ENCODE peak calls at places on chromosomes 16 and 17, in six cellular contexts. One of them, this sample, is unnamed.

GRCh38 chr16:89344314-89344828 is 126.9 kb downstream of the ZNF778 start:
- DNase-seq in stromal cell of bone marrow: no peak
- DNase-seq in tibial artery: no peak
- DNase-seq in WTC11: no peak
- DNase-seq in activated CD4-positive, alpha-beta T cell treated with anti-CD3 and anti-CD28 coated beads for 24 hours: no peak
- DNase-seq in stimulated activated CD4-positive, alpha-beta T cell treated with anti-CD3 and anti-CD28 coated beads, Interleukin-1b, Interleukin-23, amount 100 ng/mL, for 48 hours: no peak
- DNase-seq in this sample: no peak

GRCh38 chr17:69609495-69610315 is 195.2 kb downstream of the MAP2K6 start:
- DNase-seq in stromal cell of bone marrow: peak
- DNase-seq in WTC11: peak
- DNase-seq in activated CD4-positive, alpha-beta T cell treated with anti-CD3 and anti-CD28 coated beads for 24 hours: no peak
- DNase-seq in stimulated activated CD4-positive, alpha-beta T cell treated with anti-CD3 and anti-CD28 coated beads, Interleukin-1b, Interleukin-23, amount 100 ng/mL, for 48 hours: no peak
- DNase-seq in tibial artery: no peak
- DNase-seq in this sample: no peak

GRCh38 chr17:75749545-75750389 is 15.2 kb downstream of the GALK1 start:
- DNase-seq in activated CD4-positive, alpha-beta T cell treated with anti-CD3 and anti-CD28 coated beads for 24 hours: peak
- DNase-seq in stromal cell of bone marrow: peak
- DNase-seq in stimulated activated CD4-positive, alpha-beta T cell treated with anti-CD3 and anti-CD28 coated beads, Interleukin-1b, Interleukin-23, amount 100 ng/mL, for 48 hours: peak
- DNase-seq in WTC11: peak
- DNase-seq in tibial artery: peak
- DNase-seq in this sample: peak

GRCh38 chr17:42845918-42846593 is 1.7 kb downstream of the AOC2 start:
- DNase-seq in stromal cell of bone marrow: peak
- DNase-seq in stimulated activated CD4-positive, alpha-beta T cell treated with anti-CD3 and anti-CD28 coated beads, Interleukin-1b, Interleukin-23, amount 100 ng/mL, for 48 hours: peak
- DNase-seq in tibial artery: no peak
- DNase-seq in WTC11: no peak
- DNase-seq in activated CD4-positive, alpha-beta T cell treated with anti-CD3 and anti-CD28 coated beads for 24 hours: peak
- DNase-seq in this sample: no peak

GRCh38 chr17:61129232-61129631 is 270.4 kb upstream of the TBX2 start:
- DNase-seq in stimulated activated CD4-positive, alpha-beta T cell treated with anti-CD3 and anti-CD28 coated beads, Interleukin-1b, Interleukin-23, amount 100 ng/mL, for 48 hours: no peak
- DNase-seq in stromal cell of bone marrow: no peak
- DNase-seq in tibial artery: no peak
- DNase-seq in WTC11: no peak
- DNase-seq in activated CD4-positive, alpha-beta T cell treated with anti-CD3 and anti-CD28 coated beads for 24 hours: no peak
- DNase-seq in this sample: no peak

GRCh38 chr17:57665128-57665527 is 80.0 kb downstream of the CCDC182 start:
- DNase-seq in WTC11: no peak
- DNase-seq in stromal cell of bone marrow: no peak
- DNase-seq in tibial artery: peak
- DNase-seq in activated CD4-positive, alpha-beta T cell treated with anti-CD3 and anti-CD28 coated beads for 24 hours: no peak
- DNase-seq in stimulated activated CD4-positive, alpha-beta T cell treated with anti-CD3 and anti-CD28 coated beads, Interleukin-1b, Interleukin-23, amount 100 ng/mL, for 48 hours: no peak
- DNase-seq in this sample: no peak

GRCh38 chr17:60971515-60972369 is 294.1 kb downstream of the BCAS3 start:
- DNase-seq in stimulated activated CD4-positive, alpha-beta T cell treated with anti-CD3 and anti-CD28 coated beads, Interleukin-1b, Interleukin-23, amount 100 ng/mL, for 48 hours: peak
- DNase-seq in WTC11: peak
- DNase-seq in stromal cell of bone marrow: peak
- DNase-seq in tibial artery: no peak
- DNase-seq in activated CD4-positive, alpha-beta T cell treated with anti-CD3 and anti-CD28 coated beads for 24 hours: peak
- DNase-seq in this sample: no peak

GRCh38 chr17:58301504-58302150 is 20.9 kb upstream of the MPO start:
- DNase-seq in stimulated activated CD4-positive, alpha-beta T cell treated with anti-CD3 and anti-CD28 coated beads, Interleukin-1b, Interleukin-23, amount 100 ng/mL, for 48 hours: no peak
- DNase-seq in stromal cell of bone marrow: no peak
- DNase-seq in tibial artery: no peak
- DNase-seq in activated CD4-positive, alpha-beta T cell treated with anti-CD3 and anti-CD28 coated beads for 24 hours: no peak
- DNase-seq in WTC11: no peak
- DNase-seq in this sample: no peak

GRCh38 chr16:1037023-1037933 is 35.3 kb upstream of the SSTR5 start:
- DNase-seq in activated CD4-positive, alpha-beta T cell treated with anti-CD3 and anti-CD28 coated beads for 24 hours: no peak
- DNase-seq in stromal cell of bone marrow: no peak
- DNase-seq in tibial artery: no peak
- DNase-seq in stimulated activated CD4-positive, alpha-beta T cell treated with anti-CD3 and anti-CD28 coated beads, Interleukin-1b, Interleukin-23, amount 100 ng/mL, for 48 hours: no peak
- DNase-seq in WTC11: no peak
- DNase-seq in this sample: no peak

GRCh38 chr17:62587554-62587953 is 39.9 kb upstream of the MRC2 start:
- DNase-seq in stromal cell of bone marrow: no peak
- DNase-seq in tibial artery: no peak
- DNase-seq in stimulated activated CD4-positive, alpha-beta T cell treated with anti-CD3 and anti-CD28 coated beads, Interleukin-1b, Interleukin-23, amount 100 ng/mL, for 48 hours: no peak
- DNase-seq in activated CD4-positive, alpha-beta T cell treated with anti-CD3 and anti-CD28 coated beads for 24 hours: no peak
- DNase-seq in WTC11: no peak
- DNase-seq in this sample: no peak

GRCh38 chr16:17519041-17519440 is 48.3 kb upstream of the XYLT1 start:
- DNase-seq in stromal cell of bone marrow: peak
- DNase-seq in tibial artery: no peak
- DNase-seq in WTC11: no peak
- DNase-seq in activated CD4-positive, alpha-beta T cell treated with anti-CD3 and anti-CD28 coated beads for 24 hours: no peak
- DNase-seq in stimulated activated CD4-positive, alpha-beta T cell treated with anti-CD3 and anti-CD28 coated beads, Interleukin-1b, Interleukin-23, amount 100 ng/mL, for 48 hours: no peak
- DNase-seq in this sample: no peak

GRCh38 chr16:70652322-70652721 is 6.0 kb downstream of the IL34 start:
- DNase-seq in tibial artery: no peak
- DNase-seq in WTC11: no peak
- DNase-seq in stimulated activated CD4-positive, alpha-beta T cell treated with anti-CD3 and anti-CD28 coated beads, Interleukin-1b, Interleukin-23, amount 100 ng/mL, for 48 hours: no peak
- DNase-seq in stromal cell of bone marrow: no peak
- DNase-seq in activated CD4-positive, alpha-beta T cell treated with anti-CD3 and anti-CD28 coated beads for 24 hours: no peak
- DNase-seq in this sample: no peak

GRCh38 chr17:47999612-48000011 is 28.7 kb downstream of the CDK5RAP3 start:
- DNase-seq in activated CD4-positive, alpha-beta T cell treated with anti-CD3 and anti-CD28 coated beads for 24 hours: no peak
- DNase-seq in WTC11: no peak
- DNase-seq in tibial artery: no peak
- DNase-seq in stromal cell of bone marrow: peak
- DNase-seq in stimulated activated CD4-positive, alpha-beta T cell treated with anti-CD3 and anti-CD28 coated beads, Interleukin-1b, Interleukin-23, amount 100 ng/mL, for 48 hours: peak
- DNase-seq in this sample: no peak

GRCh38 chr17:4147751-4148310 is 4.8 kb downstream of the CYB5D2 start:
- DNase-seq in stimulated activated CD4-positive, alpha-beta T cell treated with anti-CD3 and anti-CD28 coated beads, Interleukin-1b, Interleukin-23, amount 100 ng/mL, for 48 hours: no peak
- DNase-seq in stromal cell of bone marrow: no peak
- DNase-seq in WTC11: no peak
- DNase-seq in activated CD4-positive, alpha-beta T cell treated with anti-CD3 and anti-CD28 coated beads for 24 hours: no peak
- DNase-seq in tibial artery: no peak
- DNase-seq in this sample: no peak

GRCh38 chr17:59839646-59840328 is 53.0 kb downstream of the TUBD1 start:
- DNase-seq in WTC11: no peak
- DNase-seq in stimulated activated CD4-positive, alpha-beta T cell treated with anti-CD3 and anti-CD28 coated beads, Interleukin-1b, Interleukin-23, amount 100 ng/mL, for 48 hours: no peak
- DNase-seq in stromal cell of bone marrow: no peak
- DNase-seq in tibial artery: no peak
- DNase-seq in activated CD4-positive, alpha-beta T cell treated with anti-CD3 and anti-CD28 coated beads for 24 hours: no peak
- DNase-seq in this sample: no peak

GRCh38 chr17:45705123-45706009 is 78.8 kb upstream of the CRHR1 start:
- DNase-seq in stimulated activated CD4-positive, alpha-beta T cell treated with anti-CD3 and anti-CD28 coated beads, Interleukin-1b, Interleukin-23, amount 100 ng/mL, for 48 hours: peak
- DNase-seq in stromal cell of bone marrow: peak
- DNase-seq in tibial artery: no peak
- DNase-seq in WTC11: no peak
- DNase-seq in activated CD4-positive, alpha-beta T cell treated with anti-CD3 and anti-CD28 coated beads for 24 hours: no peak
- DNase-seq in this sample: no peak

GRCh38 chr17:68248199-68248825 is 469 bp downstream of the AMZ2 start:
- DNase-seq in stimulated activated CD4-positive, alpha-beta T cell treated with anti-CD3 and anti-CD28 coated beads, Interleukin-1b, Interleukin-23, amount 100 ng/mL, for 48 hours: no peak
- DNase-seq in activated CD4-positive, alpha-beta T cell treated with anti-CD3 and anti-CD28 coated beads for 24 hours: peak
- DNase-seq in WTC11: no peak
- DNase-seq in stromal cell of bone marrow: peak
- DNase-seq in tibial artery: peak
- DNase-seq in this sample: no peak

GRCh38 chr17:81285179-81285878 is 9.8 kb downstream of the SLC38A10 start:
- DNase-seq in activated CD4-positive, alpha-beta T cell treated with anti-CD3 and anti-CD28 coated beads for 24 hours: peak
- DNase-seq in tibial artery: peak
- DNase-seq in stromal cell of bone marrow: peak
- DNase-seq in stimulated activated CD4-positive, alpha-beta T cell treated with anti-CD3 and anti-CD28 coated beads, Interleukin-1b, Interleukin-23, amount 100 ng/mL, for 48 hours: peak
- DNase-seq in WTC11: no peak
- DNase-seq in this sample: peak

GRCh38 chr17:76893623-76894358 is 25.6 kb downstream of the MGAT5B start:
- DNase-seq in WTC11: no peak
- DNase-seq in stromal cell of bone marrow: no peak
- DNase-seq in tibial artery: no peak
- DNase-seq in stimulated activated CD4-positive, alpha-beta T cell treated with anti-CD3 and anti-CD28 coated beads, Interleukin-1b, Interleukin-23, amount 100 ng/mL, for 48 hours: no peak
- DNase-seq in activated CD4-positive, alpha-beta T cell treated with anti-CD3 and anti-CD28 coated beads for 24 hours: no peak
- DNase-seq in this sample: no peak

GRCh38 chr17:64741924-64742670 is 80.0 kb upstream of the SMURF2 start:
- DNase-seq in activated CD4-positive, alpha-beta T cell treated with anti-CD3 and anti-CD28 coated beads for 24 hours: no peak
- DNase-seq in stromal cell of bone marrow: peak
- DNase-seq in WTC11: no peak
- DNase-seq in stimulated activated CD4-positive, alpha-beta T cell treated with anti-CD3 and anti-CD28 coated beads, Interleukin-1b, Interleukin-23, amount 100 ng/mL, for 48 hours: no peak
- DNase-seq in tibial artery: peak
- DNase-seq in this sample: no peak

GRCh38 chr16:78183886-78184553 is 84.6 kb downstream of the WWOX start:
- DNase-seq in WTC11: no peak
- DNase-seq in stromal cell of bone marrow: no peak
- DNase-seq in tibial artery: no peak
- DNase-seq in activated CD4-positive, alpha-beta T cell treated with anti-CD3 and anti-CD28 coated beads for 24 hours: no peak
- DNase-seq in stimulated activated CD4-positive, alpha-beta T cell treated with anti-CD3 and anti-CD28 coated beads, Interleukin-1b, Interleukin-23, amount 100 ng/mL, for 48 hours: no peak
- DNase-seq in this sample: no peak

GRCh38 chr17:83200231-83200699 is 120.9 kb downstream of the METRNL start:
- DNase-seq in WTC11: peak
- DNase-seq in tibial artery: peak
- DNase-seq in stimulated activated CD4-positive, alpha-beta T cell treated with anti-CD3 and anti-CD28 coated beads, Interleukin-1b, Interleukin-23, amount 100 ng/mL, for 48 hours: peak
- DNase-seq in activated CD4-positive, alpha-beta T cell treated with anti-CD3 and anti-CD28 coated beads for 24 hours: no peak
- DNase-seq in stromal cell of bone marrow: peak
- DNase-seq in this sample: peak

GRCh38 chr17:35448214-35448898 is at the start of gene SLFN13:
- DNase-seq in stromal cell of bone marrow: no peak
- DNase-seq in activated CD4-positive, alpha-beta T cell treated with anti-CD3 and anti-CD28 coated beads for 24 hours: peak
- DNase-seq in stimulated activated CD4-positive, alpha-beta T cell treated with anti-CD3 and anti-CD28 coated beads, Interleukin-1b, Interleukin-23, amount 100 ng/mL, for 48 hours: peak
- DNase-seq in WTC11: peak
- DNase-seq in tibial artery: peak
- DNase-seq in this sample: peak

GRCh38 chr16:78732693-78733092 is 633.2 kb downstream of the WWOX start:
- DNase-seq in activated CD4-positive, alpha-beta T cell treated with anti-CD3 and anti-CD28 coated beads for 24 hours: no peak
- DNase-seq in stromal cell of bone marrow: no peak
- DNase-seq in tibial artery: no peak
- DNase-seq in WTC11: no peak
- DNase-seq in stimulated activated CD4-positive, alpha-beta T cell treated with anti-CD3 and anti-CD28 coated beads, Interleukin-1b, Interleukin-23, amount 100 ng/mL, for 48 hours: no peak
- DNase-seq in this sample: no peak

GRCh38 chr16:24539850-24540484 is 601 bp downstream of the RBBP6 start:
- DNase-seq in activated CD4-positive, alpha-beta T cell treated with anti-CD3 and anti-CD28 coated beads for 24 hours: peak
- DNase-seq in WTC11: no peak
- DNase-seq in stimulated activated CD4-positive, alpha-beta T cell treated with anti-CD3 and anti-CD28 coated beads, Interleukin-1b, Interleukin-23, amount 100 ng/mL, for 48 hours: peak
- DNase-seq in tibial artery: peak
- DNase-seq in stromal cell of bone marrow: no peak
- DNase-seq in this sample: peak

GRCh38 chr16:5200123-5200522 is 102.5 kb upstream of the EEF2KMT start:
- DNase-seq in stimulated activated CD4-positive, alpha-beta T cell treated with anti-CD3 and anti-CD28 coated beads, Interleukin-1b, Interleukin-23, amount 100 ng/mL, for 48 hours: no peak
- DNase-seq in activated CD4-positive, alpha-beta T cell treated with anti-CD3 and anti-CD28 coated beads for 24 hours: no peak
- DNase-seq in WTC11: no peak
- DNase-seq in tibial artery: no peak
- DNase-seq in stromal cell of bone marrow: no peak
- DNase-seq in this sample: no peak

GRCh38 chr16:85125570-85126382 is 13.5 kb upstream of the CIBAR2 start:
- DNase-seq in activated CD4-positive, alpha-beta T cell treated with anti-CD3 and anti-CD28 coated beads for 24 hours: no peak
- DNase-seq in tibial artery: no peak
- DNase-seq in WTC11: no peak
- DNase-seq in stromal cell of bone marrow: no peak
- DNase-seq in stimulated activated CD4-positive, alpha-beta T cell treated with anti-CD3 and anti-CD28 coated beads, Interleukin-1b, Interleukin-23, amount 100 ng/mL, for 48 hours: no peak
- DNase-seq in this sample: no peak

GRCh38 chr16:89005201-89006035 is 28.4 kb upstream of the CBFA2T3 start:
- DNase-seq in stimulated activated CD4-positive, alpha-beta T cell treated with anti-CD3 and anti-CD28 coated beads, Interleukin-1b, Interleukin-23, amount 100 ng/mL, for 48 hours: no peak
- DNase-seq in activated CD4-positive, alpha-beta T cell treated with anti-CD3 and anti-CD28 coated beads for 24 hours: no peak
- DNase-seq in tibial artery: no peak
- DNase-seq in WTC11: no peak
- DNase-seq in stromal cell of bone marrow: no peak
- DNase-seq in this sample: no peak

GRCh38 chr16:15796885-15797284 is 59.9 kb downstream of the MYH11 start:
- DNase-seq in tibial artery: no peak
- DNase-seq in WTC11: no peak
- DNase-seq in activated CD4-positive, alpha-beta T cell treated with anti-CD3 and anti-CD28 coated beads for 24 hours: no peak
- DNase-seq in stimulated activated CD4-positive, alpha-beta T cell treated with anti-CD3 and anti-CD28 coated beads, Interleukin-1b, Interleukin-23, amount 100 ng/mL, for 48 hours: no peak
- DNase-seq in stromal cell of bone marrow: no peak
- DNase-seq in this sample: no peak

GRCh38 chr16:84022641-84023040 is 20.0 kb downstream of the SLC38A8 start:
- DNase-seq in stimulated activated CD4-positive, alpha-beta T cell treated with anti-CD3 and anti-CD28 coated beads, Interleukin-1b, Interleukin-23, amount 100 ng/mL, for 48 hours: no peak
- DNase-seq in stromal cell of bone marrow: no peak
- DNase-seq in WTC11: no peak
- DNase-seq in tibial artery: no peak
- DNase-seq in activated CD4-positive, alpha-beta T cell treated with anti-CD3 and anti-CD28 coated beads for 24 hours: no peak
- DNase-seq in this sample: no peak

This sample was measured in pancreas.